ENCODE peak calls at places on chromosome 1, in four cellular contexts. C is A549, F is upper lobe of left lung, A is GM12865. H is an unnamed sample.

GRCh38 chr1:164754088-164754600 is 195.2 kb downstream of the PBX1 start:
- DNase-seq in C (no peak), F (no peak), A (no peak), H (no peak)

GRCh38 chr1:21564521-21565095 is 55.4 kb downstream of the ALPL start:
- DNase-seq in C (no peak), F (no peak), A (no peak), H (no peak)

GRCh38 chr1:20896824-20897223 is 109.7 kb upstream of the HP1BP3 start:
- DNase-seq in C (peak), F (no peak), A (no peak), H (no peak)

GRCh38 chr1:22326372-22326915 is 125.2 kb upstream of the ZBTB40 start:
- DNase-seq in C (no peak), F (no peak), A (no peak), H (peak)

GRCh38 chr1:116826818-116827606 is 72.8 kb downstream of the CD2 start:
- DNase-seq in C (peak), F (no peak), A (peak), H (no peak)

GRCh38 chr1:164310166-164310565 is 248.8 kb upstream of the PBX1 start:
- DNase-seq in C (peak), F (no peak), A (no peak), H (no peak)

GRCh38 chr1:223844962-223845809 is 561 bp downstream of the TP53BP2 start:
- DNase-seq in C (peak), F (peak), A (peak), H (peak)

GRCh38 chr1:229596961-229597699 is 28.8 kb downstream of the TAF5L start:
- DNase-seq in C (no peak), F (peak), A (no peak), H (no peak)

GRCh38 chr1:1928231-1929101 is 9.4 kb upstream of the TMEM52 start:
- DNase-seq in C (no peak), F (no peak), A (no peak), H (no peak)

GRCh38 chr1:28329395-28330153 is 734 bp downstream of the MED18 start:
- DNase-seq in C (peak), F (peak), A (peak), H (peak)
- TF ChIP-seq CTCF in C (no peak), F (peak), A (no peak), H (no peak)

DNA sequence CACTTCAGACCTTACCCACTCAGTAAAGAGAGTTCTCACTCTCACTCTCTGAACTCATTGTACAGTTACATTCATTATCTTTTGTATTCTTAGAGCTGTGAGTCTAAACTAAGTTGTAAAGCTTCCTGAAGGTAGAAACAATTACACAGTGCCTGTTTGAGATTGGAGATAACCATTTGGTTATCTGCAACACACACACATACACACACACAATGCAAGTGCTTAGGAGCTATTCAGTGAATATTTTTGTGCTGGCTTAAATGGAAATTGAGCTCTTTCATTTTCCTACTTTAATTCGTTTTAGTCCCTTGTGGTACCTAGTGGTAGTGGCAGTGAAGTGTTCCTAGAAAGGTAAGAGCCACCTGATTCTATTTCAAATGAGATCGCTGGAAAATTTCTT is 19.9 kb downstream of the KPNA6 start:
- DNase-seq in C (no peak), F (no peak), A (no peak), H (no peak)
- TF ChIP-seq CTCF in C (no peak), F (no peak), A (no peak), H (no peak)

GRCh38 chr1:177914603-177915002 is 55.3 kb downstream of the SEC16B start:
- DNase-seq in C (no peak), F (no peak), A (no peak), H (no peak)

GRCh38 chr1:177912991-177913390 is 56.9 kb downstream of the SEC16B start:
- DNase-seq in C (no peak), F (no peak), A (no peak), H (no peak)

GRCh38 chr1:177909416-177909815 is 60.4 kb downstream of the SEC16B start:
- DNase-seq in C (no peak), F (no peak), A (no peak), H (no peak)

GRCh38 chr1:177915641-177916040 is 54.2 kb downstream of the SEC16B start:
- DNase-seq in C (no peak), F (no peak), A (no peak), H (no peak)

GRCh38 chr1:177913762-177914540 is 55.9 kb downstream of the SEC16B start:
- DNase-seq in C (peak), F (no peak), A (peak), H (no peak)
- TF ChIP-seq CTCF in C (peak), F (no peak), A (peak), H (no peak)

DNA sequence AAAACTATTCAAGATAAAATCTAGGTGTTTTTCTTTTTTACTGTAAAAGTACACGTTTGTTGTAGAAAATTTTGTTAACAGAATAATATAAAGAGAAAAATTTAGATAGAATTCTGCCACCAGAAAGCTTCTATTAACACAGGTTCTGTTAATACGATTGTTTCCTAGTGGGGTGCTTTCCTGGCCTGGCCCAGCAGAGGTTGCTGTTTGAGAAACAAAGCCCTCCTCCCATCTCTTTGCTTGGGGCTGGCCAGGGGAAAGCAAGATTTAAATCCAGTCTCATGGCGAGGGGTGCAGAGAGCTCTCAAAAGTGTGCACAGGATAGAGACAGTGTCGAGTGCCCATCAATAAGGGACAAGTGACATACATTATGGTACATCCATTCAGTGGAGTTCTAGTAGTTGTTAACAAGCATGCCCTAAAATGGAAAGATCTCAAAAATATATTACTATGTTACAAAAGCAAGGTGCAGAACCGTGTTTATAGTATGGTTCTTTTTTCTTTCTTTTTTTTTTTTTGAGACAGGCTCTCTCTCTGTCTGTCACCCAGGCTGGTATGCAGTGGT is 14.6 kb upstream of the ACBD3 start:
- DNase-seq in C (peak), F (peak), A (peak), H (no peak)
- TF ChIP-seq CTCF in C (no peak), F (peak), A (peak), H (no peak)

GRCh38 chr1:27366411-27367159 is at the start of gene MAP3K6:
- DNase-seq in C (peak), F (peak), A (peak), H (no peak)
- TF ChIP-seq CTCF in C (peak), F (peak), A (peak), H (no peak)

GRCh38 chr1:245155186-245156040 is 628 bp downstream of the KIF26B start:
- DNase-seq in C (peak), F (no peak), A (no peak), H (peak)

GRCh38 chr1:245156041-245156735 is 1.4 kb downstream of the KIF26B start:
- DNase-seq in C (peak), F (peak), A (peak), H (peak)

GRCh38 chr1:245153081-245153644 is 1.6 kb upstream of the KIF26B start:
- DNase-seq in C (peak), F (peak), A (peak), H (peak)

GRCh38 chr1:245153645-245154428 is 948 bp upstream of the KIF26B start:
- DNase-seq in C (peak), F (no peak), A (peak), H (peak)

GRCh38 chr1:245154429-245155185 is at the start of gene KIF26B:
- DNase-seq in C (peak), F (no peak), A (peak), H (peak)
- TF ChIP-seq CTCF in C (no peak), F (peak), A (no peak), H (no peak)

GRCh38 chr1:231093158-231093922 is 53.3 kb upstream of the FAM89A start:
- DNase-seq in C (peak), F (no peak), A (no peak), H (no peak)
- TF ChIP-seq CTCF in C (peak), F (no peak), A (no peak), H (no peak)

GRCh38 chr1:246372502-246372901 is 134.6 kb downstream of the SMYD3 start:
- DNase-seq in C (no peak), F (no peak), A (no peak), H (no peak)
- TF ChIP-seq CTCF in C (no peak), F (no peak), A (no peak), H (no peak)